ENCODE peak calls at places on chromosomes 12 and 14, in nine cellular contexts. H, U, W, N, Q, D, M, G and A are unnamed samples.

GRCh38 chr12:131950182-131950913 is 606 bp downstream of the EP400 start:
- DNase-seq in H (peak; percentile 32), U (no peak), W (peak; percentile 14), N (peak; percentile 38), Q (no peak), D (no peak), M (no peak), G (no peak), A (peak; percentile 40)

GRCh38 chr12:43208627-43209026 is 343.4 kb downstream of the ADAMTS20 start:
- DNase-seq in H (no peak), U (no peak), W (no peak), N (no peak), Q (no peak), D (peak; percentile 87), M (no peak), G (no peak), A (no peak)

GRCh38 chr14:55572578-55572977 is 7.4 kb upstream of the KTN1 start:
- DNase-seq in H (peak; percentile 13), U (no peak), W (no peak), N (no peak), Q (no peak), D (no peak), M (peak; percentile 14), G (no peak), A (peak; percentile 40)

GRCh38 chr14:92553456-92553855 is 39.9 kb downstream of the RIN3 start:
- DNase-seq in H (no peak), U (peak; percentile 71), W (no peak), N (no peak), Q (no peak), D (no peak), M (no peak), G (no peak), A (peak; percentile 72)

GRCh38 chr14:63737582-63738006 is 9.7 kb upstream of the SGPP1 start:
- DNase-seq in H (no peak), U (no peak), W (no peak), N (no peak), Q (no peak), D (no peak), M (no peak), G (no peak), A (no peak)

GRCh38 chr12:57727758-57728395 is 10.7 kb downstream of the AGAP2 start:
- DNase-seq in H (no peak), U (no peak), W (no peak), N (no peak), Q (no peak), D (no peak), M (no peak), G (no peak), A (peak; percentile 43)

GRCh38 chr12:94571556-94571955 is 78.8 kb downstream of the TMCC3 start:
- DNase-seq in H (no peak), U (peak; percentile 66), W (no peak), N (no peak), Q (peak; percentile 68), D (no peak), M (no peak), G (no peak), A (peak; percentile 60)

GRCh38 chr14:106874365-106874764 is 1348.0 kb downstream of the TMEM121 start:
- DNase-seq in H (no peak), U (no peak), W (no peak), N (no peak), Q (no peak), D (no peak), M (no peak), G (no peak), A (no peak)

GRCh38 chr12:716506-716905 is 35.9 kb upstream of the WNK1 start:
- DNase-seq in H (no peak), U (no peak), W (no peak), N (no peak), Q (no peak), D (no peak), M (no peak), G (no peak), A (peak; percentile 5)

GRCh38 chr14:75372260-75372659 is 55.6 kb upstream of the JDP2 start:
- DNase-seq in H (no peak), U (no peak), W (no peak), N (no peak), Q (no peak), D (no peak), M (no peak), G (no peak), A (peak; percentile 23)

GRCh38 chr12:131536337-131536736 is 174.6 kb upstream of the SFSWAP start:
- DNase-seq in H (no peak), U (no peak), W (no peak), N (no peak), Q (no peak), D (no peak), M (no peak), G (no peak), A (no peak)

GRCh38 chr12:58916153-58916709 is 4.1 kb downstream of the LRIG3 start:
- DNase-seq in H (no peak), U (no peak), W (no peak), N (no peak), Q (no peak), D (no peak), M (no peak), G (no peak), A (no peak)

GRCh38 chr12:25054783-25055144 is 105.9 kb upstream of the BCAT1 start:
- DNase-seq in H (peak; percentile 15), U (no peak), W (no peak), N (peak; percentile 22), Q (peak; percentile 13), D (no peak), M (no peak), G (no peak), A (no peak)

GRCh38 chr12:1934068-1934467 is 15.6 kb upstream of the CACNA2D4 start:
- DNase-seq in H (peak; percentile 55), U (no peak), W (no peak), N (no peak), Q (no peak), D (no peak), M (no peak), G (no peak), A (no peak)

GRCh38 chr12:53791735-53792326 is 40.1 kb upstream of the CISTR start:
- DNase-seq in H (no peak), U (no peak), W (peak; percentile 6), N (peak; percentile 6), Q (no peak), D (no peak), M (no peak), G (no peak), A (no peak)

GRCh38 chr14:56482306-56482705 is 97.3 kb upstream of the TMEM260 start:
- DNase-seq in H (peak; percentile 47), U (no peak), W (peak; percentile 16), N (no peak), Q (no peak), D (no peak), M (peak; percentile 20), G (no peak), A (no peak)

GRCh38 chr12:71671816-71672215 is 7.7 kb downstream of the THAP2 start:
- DNase-seq in H (peak; percentile 88), U (no peak), W (no peak), N (no peak), Q (no peak), D (no peak), M (no peak), G (no peak), A (no peak)

GRCh38 chr12:124551268-124552144 is 15.9 kb downstream of the NCOR2 start:
- DNase-seq in H (peak; percentile 91), U (no peak), W (no peak), N (no peak), Q (peak; percentile 47), D (no peak), M (peak; percentile 72), G (no peak), A (no peak)

GRCh38 chr12:103626498-103626897 is 39.4 kb downstream of the STAB2 start:
- DNase-seq in H (no peak), U (no peak), W (no peak), N (no peak), Q (peak; percentile 28), D (peak; percentile 29), M (no peak), G (peak; percentile 28), A (peak; percentile 41)

GRCh38 chr12:77751939-77752338 is 78.8 kb upstream of the NAV3 start:
- DNase-seq in H (no peak), U (no peak), W (no peak), N (no peak), Q (peak; percentile 7), D (peak; percentile 28), M (no peak), G (no peak), A (no peak)

GRCh38 chr14:25103820-25104219 is 53.9 kb upstream of the STXBP6 start:
- DNase-seq in H (no peak), U (no peak), W (no peak), N (no peak), Q (no peak), D (no peak), M (no peak), G (no peak), A (no peak)

GRCh38 chr12:48816148-48816854 is 2.0 kb upstream of the CACNB3 start:
- DNase-seq in H (peak; percentile 39), U (no peak), W (no peak), N (no peak), Q (no peak), D (peak; percentile 9), M (no peak), G (no peak), A (no peak)

GRCh38 chr12:124537525-124538193 is 29.8 kb downstream of the NCOR2 start:
- DNase-seq in H (peak; percentile 29), U (no peak), W (no peak), N (no peak), Q (no peak), D (no peak), M (no peak), G (no peak), A (no peak)

GRCh38 chr12:3962661-3963483 is 89.7 kb upstream of the PARP11 start:
- DNase-seq in H (no peak), U (no peak), W (no peak), N (peak; percentile 65), Q (no peak), D (no peak), M (no peak), G (no peak), A (peak; percentile 20)

GRCh38 chr14:68328509-68328908 is 464.4 kb downstream of the ZFP36L1 start:
- DNase-seq in H (no peak), U (no peak), W (no peak), N (no peak), Q (no peak), D (no peak), M (no peak), G (no peak), A (no peak)

GRCh38 chr14:103281496-103282231 is 52.4 kb upstream of the EIF5 start:
- DNase-seq in H (peak; percentile 93), U (peak; percentile 77), W (peak; percentile 21), N (no peak), Q (peak; percentile 40), D (no peak), M (no peak), G (no peak), A (peak; percentile 56)

GRCh38 chr14:54776361-54777001 is 126.1 kb downstream of the GCH1 start:
- DNase-seq in H (no peak), U (no peak), W (no peak), N (peak; percentile 27), Q (peak; percentile 39), D (peak; percentile 53), M (no peak), G (no peak), A (no peak)

GRCh38 chr14:30994681-30995620 is 30.5 kb upstream of the AP4S1 start:
- DNase-seq in H (no peak), U (no peak), W (no peak), N (no peak), Q (no peak), D (peak; percentile 33), M (no peak), G (no peak), A (no peak)

GRCh38 chr14:21455592-21455911 is 371 bp downstream of the CHD8 start:
- DNase-seq in H (no peak), U (no peak), W (no peak), N (no peak), Q (no peak), D (no peak), M (no peak), G (no peak), A (no peak)

GRCh38 chr14:84579292-84579691 is 950.7 kb upstream of the FLRT2 start:
- DNase-seq in H (no peak), U (no peak), W (no peak), N (no peak), Q (no peak), D (no peak), M (no peak), G (no peak), A (no peak)

GRCh38 chr12:1313906-1314305 is 280.5 kb downstream of the FBXL14 start:
- DNase-seq in H (no peak), U (no peak), W (no peak), N (no peak), Q (no peak), D (no peak), M (no peak), G (no peak), A (no peak)